ENCODE peak calls at places on chromosomes 7 and 10, in six cellular contexts. One of them, this sample, is unnamed.

GRCh38 chr10:74766501-74766900 is 59.9 kb upstream of the KAT6B start:
- DNase-seq in heart right ventricle: no peak
- DNase-seq in fibroblast of lung: peak; percentile 13
- DNase-seq in body of pancreas: no peak
- DNase-seq in GM13977: no peak
- DNase-seq in sigmoid colon: no peak
- DNase-seq in this sample: no peak

GRCh38 chr7:107544848-107545591 is 18.7 kb downstream of the COG5 start:
- DNase-seq in fibroblast of lung: no peak
- DNase-seq in sigmoid colon: no peak
- DNase-seq in GM13977: no peak
- DNase-seq in heart right ventricle: no peak
- DNase-seq in body of pancreas: no peak
- DNase-seq in this sample: no peak

GRCh38 chr7:131300572-131301466 is 26.9 kb upstream of the MKLN1 start:
- DNase-seq in body of pancreas: no peak
- DNase-seq in sigmoid colon: no peak
- DNase-seq in heart right ventricle: no peak
- DNase-seq in GM13977: no peak
- DNase-seq in fibroblast of lung: peak; percentile 38
- DNase-seq in this sample: no peak

GRCh38 chr7:80918909-80919721 is at the start of gene SEMA3C:
- DNase-seq in fibroblast of lung: peak; percentile 97
- DNase-seq in body of pancreas: peak; percentile 88
- DNase-seq in sigmoid colon: peak; percentile 96
- DNase-seq in heart right ventricle: peak; percentile 90
- DNase-seq in GM13977: peak; percentile 72
- DNase-seq in this sample: peak; percentile 86

GRCh38 chr7:43865277-43865676 is 4.0 kb downstream of the MRPS24 start:
- DNase-seq in fibroblast of lung: no peak
- DNase-seq in heart right ventricle: no peak
- DNase-seq in sigmoid colon: no peak
- DNase-seq in GM13977: no peak
- DNase-seq in body of pancreas: no peak
- DNase-seq in this sample: no peak

GRCh38 chr7:140659727-140660396 is 12.9 kb upstream of the ADCK2 start:
- DNase-seq in body of pancreas: no peak
- DNase-seq in fibroblast of lung: no peak
- DNase-seq in sigmoid colon: peak; percentile 15
- DNase-seq in GM13977: no peak
- DNase-seq in heart right ventricle: no peak
- DNase-seq in this sample: no peak

GRCh38 chr7:13830604-13830915 is 158.9 kb downstream of the ETV1 start:
- DNase-seq in sigmoid colon: no peak
- DNase-seq in body of pancreas: no peak
- DNase-seq in GM13977: no peak
- DNase-seq in heart right ventricle: no peak
- DNase-seq in fibroblast of lung: no peak
- DNase-seq in this sample: no peak

GRCh38 chr10:131701131-131701947 is 199.5 kb upstream of the PPP2R2D start:
- DNase-seq in heart right ventricle: no peak
- DNase-seq in body of pancreas: no peak
- DNase-seq in fibroblast of lung: no peak
- DNase-seq in sigmoid colon: no peak
- DNase-seq in GM13977: no peak
- DNase-seq in this sample: no peak

GRCh38 chr7:64951250-64951848 is 39.5 kb downstream of the ZNF117 start:
- DNase-seq in body of pancreas: peak; percentile 37
- DNase-seq in sigmoid colon: no peak
- DNase-seq in fibroblast of lung: peak; percentile 26
- DNase-seq in GM13977: peak; percentile 69
- DNase-seq in heart right ventricle: no peak
- DNase-seq in this sample: peak; percentile 54

GRCh38 chr10:97821308-97822038 is 28.2 kb upstream of the GOLGA7B start:
- DNase-seq in body of pancreas: no peak
- DNase-seq in GM13977: no peak
- DNase-seq in heart right ventricle: peak; percentile 30
- DNase-seq in fibroblast of lung: no peak
- DNase-seq in sigmoid colon: no peak
- DNase-seq in this sample: no peak

GRCh38 chr7:140033036-140033435 is 29.7 kb downstream of the PARP12 start:
- DNase-seq in sigmoid colon: no peak
- DNase-seq in fibroblast of lung: peak; percentile 78
- DNase-seq in GM13977: no peak
- DNase-seq in heart right ventricle: no peak
- DNase-seq in body of pancreas: no peak
- DNase-seq in this sample: no peak

GRCh38 chr10:128174581-128175559 is 48.6 kb upstream of the MKI67 start:
- DNase-seq in heart right ventricle: no peak
- DNase-seq in body of pancreas: no peak
- DNase-seq in GM13977: no peak
- DNase-seq in sigmoid colon: no peak
- DNase-seq in fibroblast of lung: no peak
- DNase-seq in this sample: no peak

GRCh38 chr10:48450811-48451466 is 144.5 kb downstream of the MAPK8 start:
- DNase-seq in GM13977: peak; percentile 28
- DNase-seq in sigmoid colon: peak; percentile 63
- DNase-seq in heart right ventricle: no peak
- DNase-seq in body of pancreas: no peak
- DNase-seq in fibroblast of lung: no peak
- DNase-seq in this sample: no peak

GRCh38 chr7:139730746-139731612 is 46.8 kb downstream of the HIPK2 start:
- DNase-seq in body of pancreas: peak; percentile 49
- DNase-seq in heart right ventricle: peak; percentile 72
- DNase-seq in sigmoid colon: no peak
- DNase-seq in fibroblast of lung: peak; percentile 78
- DNase-seq in GM13977: no peak
- DNase-seq in this sample: peak; percentile 58

GRCh38 chr7:28698744-28699291 is 259.3 kb downstream of the TRIL start:
- DNase-seq in body of pancreas: no peak
- DNase-seq in fibroblast of lung: no peak
- DNase-seq in heart right ventricle: no peak
- DNase-seq in sigmoid colon: no peak
- DNase-seq in GM13977: no peak
- DNase-seq in this sample: peak; percentile 35

GRCh38 chr10:68900427-68901105 is 549 bp upstream of the DDX50 start:
- DNase-seq in GM13977: no peak
- DNase-seq in fibroblast of lung: peak; percentile 82
- DNase-seq in sigmoid colon: no peak
- DNase-seq in heart right ventricle: peak; percentile 79
- DNase-seq in body of pancreas: no peak
- DNase-seq in this sample: no peak

GRCh38 chr10:126569513-126570447 is 100.7 kb downstream of the C10orf90 start:
- DNase-seq in sigmoid colon: no peak
- DNase-seq in heart right ventricle: no peak
- DNase-seq in GM13977: no peak
- DNase-seq in fibroblast of lung: peak; percentile 92
- DNase-seq in body of pancreas: no peak
- DNase-seq in this sample: no peak

GRCh38 chr7:139358541-139359365 is 941 bp upstream of the LUC7L2 start:
- DNase-seq in heart right ventricle: no peak
- DNase-seq in sigmoid colon: no peak
- DNase-seq in GM13977: peak; percentile 40
- DNase-seq in fibroblast of lung: peak; percentile 25
- DNase-seq in body of pancreas: peak; percentile 20
- DNase-seq in this sample: peak; percentile 77

GRCh38 chr10:43943119-43943824 is 294.6 kb upstream of the ZNF32 start:
- DNase-seq in body of pancreas: no peak
- DNase-seq in heart right ventricle: no peak
- DNase-seq in fibroblast of lung: no peak
- DNase-seq in sigmoid colon: no peak
- DNase-seq in GM13977: no peak
- DNase-seq in this sample: no peak

GRCh38 chr10:114855776-114856543 is 34.4 kb downstream of the FHIP2A start:
- DNase-seq in heart right ventricle: no peak
- DNase-seq in fibroblast of lung: peak; percentile 68
- DNase-seq in sigmoid colon: no peak
- DNase-seq in body of pancreas: no peak
- DNase-seq in GM13977: no peak
- DNase-seq in this sample: no peak

GRCh38 chr7:68684246-68684850 is 913.9 kb upstream of the AUTS2 start:
- DNase-seq in sigmoid colon: no peak
- DNase-seq in body of pancreas: no peak
- DNase-seq in GM13977: no peak
- DNase-seq in heart right ventricle: no peak
- DNase-seq in fibroblast of lung: peak; percentile 86
- DNase-seq in this sample: no peak

GRCh38 chr7:1888425-1888824 is 218.3 kb downstream of the ELFN1 start:
- DNase-seq in heart right ventricle: no peak
- DNase-seq in sigmoid colon: no peak
- DNase-seq in body of pancreas: no peak
- DNase-seq in fibroblast of lung: no peak
- DNase-seq in GM13977: no peak
- DNase-seq in this sample: no peak

GRCh38 chr7:78020131-78020873 is 221.7 kb downstream of the PHTF2 start:
- DNase-seq in sigmoid colon: peak; percentile 80
- DNase-seq in heart right ventricle: no peak
- DNase-seq in GM13977: peak; percentile 62
- DNase-seq in fibroblast of lung: peak; percentile 77
- DNase-seq in body of pancreas: peak; percentile 84
- DNase-seq in this sample: peak; percentile 23

GRCh38 chr10:3803295-3803883 is 18.4 kb upstream of the KLF6 start:
- DNase-seq in fibroblast of lung: peak; percentile 35
- DNase-seq in GM13977: no peak
- DNase-seq in body of pancreas: peak; percentile 89
- DNase-seq in sigmoid colon: no peak
- DNase-seq in heart right ventricle: no peak
- DNase-seq in this sample: no peak
- TF ChIP-seq CTCF in fibroblast of lung: no peak
- TF ChIP-seq CTCF in GM13977: peak; percentile 4
- TF ChIP-seq CTCF in body of pancreas: no peak
- TF ChIP-seq CTCF in sigmoid colon: no peak
- TF ChIP-seq CTCF in heart right ventricle: peak; percentile 7
- TF ChIP-seq CTCF in this sample: no peak

DNA sequence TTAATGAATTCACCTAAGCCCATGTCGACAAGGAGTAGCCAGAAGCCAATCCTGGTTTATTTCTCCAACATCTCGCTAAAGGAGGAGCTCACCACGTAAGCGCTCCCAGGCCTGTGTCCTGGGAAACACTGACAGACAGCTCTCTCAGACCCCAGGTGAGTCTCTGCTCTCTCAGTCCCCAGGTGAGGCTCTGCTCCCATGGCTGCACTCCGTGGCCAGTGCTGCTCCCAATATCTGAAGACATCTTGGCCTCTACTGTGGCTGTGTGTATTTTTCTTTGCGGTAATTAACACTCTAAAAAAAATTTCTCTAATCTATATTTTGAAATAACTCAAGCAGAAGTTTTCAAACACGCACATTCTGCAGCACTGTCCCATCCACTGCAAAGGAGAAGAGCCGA is 564.5 kb downstream of the PTPRN2 start:
- DNase-seq in heart right ventricle: no peak
- DNase-seq in fibroblast of lung: no peak
- DNase-seq in body of pancreas: no peak
- DNase-seq in sigmoid colon: no peak
- DNase-seq in GM13977: no peak
- DNase-seq in this sample: no peak
- TF ChIP-seq CTCF in heart right ventricle: no peak
- TF ChIP-seq CTCF in fibroblast of lung: no peak
- TF ChIP-seq CTCF in body of pancreas: no peak
- TF ChIP-seq CTCF in sigmoid colon: no peak
- TF ChIP-seq CTCF in GM13977: no peak
- TF ChIP-seq CTCF in this sample: no peak

DNA sequence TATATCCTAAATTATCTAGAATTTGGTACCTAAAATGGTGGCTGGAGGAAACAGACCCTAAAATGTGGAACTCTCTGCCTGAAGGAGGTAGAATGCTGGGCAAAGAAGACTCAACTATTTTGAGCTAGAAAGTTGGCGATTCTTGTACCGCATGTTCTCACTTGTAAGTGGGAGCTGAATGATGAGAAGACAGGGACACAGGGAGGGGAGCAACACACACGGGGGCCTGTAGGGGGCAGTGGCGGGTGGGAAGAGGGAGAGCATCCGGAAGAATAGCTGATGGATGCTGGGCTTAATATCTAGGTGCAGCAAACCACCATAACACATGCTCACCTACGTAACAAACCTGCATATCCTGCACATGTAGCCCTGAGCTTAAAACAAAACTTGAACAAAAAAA is 250.6 kb downstream of the CALN1 start:
- DNase-seq in fibroblast of lung: no peak
- DNase-seq in heart right ventricle: no peak
- DNase-seq in sigmoid colon: no peak
- DNase-seq in GM13977: no peak
- DNase-seq in body of pancreas: no peak
- DNase-seq in this sample: no peak
- TF ChIP-seq CTCF in fibroblast of lung: no peak
- TF ChIP-seq CTCF in heart right ventricle: no peak
- TF ChIP-seq CTCF in sigmoid colon: no peak
- TF ChIP-seq CTCF in GM13977: no peak
- TF ChIP-seq CTCF in body of pancreas: no peak
- TF ChIP-seq CTCF in this sample: no peak

DNA sequence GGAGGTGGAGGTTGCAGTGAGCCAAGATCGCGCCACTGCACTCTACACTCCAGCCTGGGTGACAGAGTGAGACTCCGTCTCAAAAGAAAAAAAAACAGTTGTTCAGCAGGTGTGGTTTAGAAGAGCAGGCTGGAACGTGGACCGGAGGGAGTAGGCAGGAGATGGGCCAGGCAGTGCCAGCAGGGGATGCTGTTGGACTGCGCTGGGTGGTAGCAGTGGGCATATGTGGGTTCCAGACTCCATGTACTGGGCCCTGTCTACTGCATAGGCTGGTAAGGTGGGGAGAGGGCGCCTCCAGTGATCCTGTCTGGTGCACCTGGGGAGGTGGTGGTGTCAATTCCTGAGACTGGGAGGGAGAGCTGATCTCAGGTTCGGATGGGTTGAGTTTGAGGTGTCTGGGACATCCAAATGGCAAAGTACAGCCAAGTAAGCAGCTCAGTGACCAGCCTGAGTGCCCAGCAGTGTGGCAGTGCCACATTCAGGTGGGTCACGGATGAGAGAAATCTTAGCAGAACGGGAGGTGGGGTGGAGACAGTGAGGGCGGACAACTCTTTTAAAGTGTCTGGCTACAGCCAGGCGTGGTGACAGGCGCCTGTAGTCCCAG is 25.9 kb downstream of the SFXN4 start:
- DNase-seq in body of pancreas: peak; percentile 21
- DNase-seq in heart right ventricle: peak; percentile 29
- DNase-seq in GM13977: no peak
- DNase-seq in fibroblast of lung: no peak
- DNase-seq in sigmoid colon: no peak
- DNase-seq in this sample: no peak
- TF ChIP-seq CTCF in body of pancreas: peak; percentile 47
- TF ChIP-seq CTCF in heart right ventricle: peak; percentile 32
- TF ChIP-seq CTCF in GM13977: peak; percentile 65
- TF ChIP-seq CTCF in fibroblast of lung: peak; percentile 52
- TF ChIP-seq CTCF in sigmoid colon: peak; percentile 12
- TF ChIP-seq CTCF in this sample: peak; percentile 35